ENCODE peak calls at places on chromosomes 12 and 14, in eight cellular contexts. U is dorsolateral prefrontal cortex; G is pancreas; Q is heart right ventricle; A is RWPE1; F is ovary; V is brain microvascular endothelial cell; K is effector memory CD4-positive, alpha-beta T cell. E is an unnamed sample.

GRCh38 chr14:24605435-24606190 is 3.9 kb downstream of the GZMH start:
- DNase-seq in U (no peak), G (no peak), Q (no peak), A (peak), F (no peak), V (no peak), K (peak), E (no peak)

GRCh38 chr12:9673404-9674225 is 4.1 kb downstream of the CLEC2D start:
- DNase-seq in U (no peak), G (no peak), Q (peak), A (peak), F (peak), V (peak), K (peak), E (peak)

GRCh38 chr12:123431951-123432886 is 4.3 kb downstream of the RILPL2 start:
- DNase-seq in U (no peak), G (no peak), Q (no peak), A (no peak), F (no peak), V (no peak), K (peak), E (no peak)

GRCh38 chr12:119797090-119797489 is 80.0 kb downstream of the CIT start:
- DNase-seq in U (no peak), G (no peak), Q (no peak), A (no peak), F (no peak), V (no peak), K (no peak), E (no peak)

GRCh38 chr12:55671746-55672145 is 35.1 kb downstream of the OR10P1 start:
- DNase-seq in U (no peak), G (no peak), Q (no peak), A (no peak), F (no peak), V (no peak), K (no peak), E (no peak)

GRCh38 chr12:27552886-27553560 is 29.0 kb downstream of the PPFIBP1 start:
- DNase-seq in U (peak), G (no peak), Q (no peak), A (no peak), F (no peak), V (no peak), K (no peak), E (no peak)

GRCh38 chr12:62873116-62873825 is 61.7 kb downstream of the PPM1H start:
- DNase-seq in U (no peak), G (no peak), Q (no peak), A (no peak), F (no peak), V (no peak), K (no peak), E (no peak)

GRCh38 chr12:77494306-77494705 is 336.4 kb upstream of the NAV3 start:
- DNase-seq in U (no peak), G (no peak), Q (no peak), A (no peak), F (no peak), V (no peak), K (no peak), E (no peak)

GRCh38 chr12:75717902-75718301 is 206.5 kb upstream of the KRR1 start:
- DNase-seq in U (no peak), G (no peak), Q (no peak), A (no peak), F (no peak), V (no peak), K (no peak), E (no peak)

GRCh38 chr12:56028511-56029165 is 7.8 kb downstream of the IKZF4 start:
- DNase-seq in U (no peak), G (no peak), Q (no peak), A (no peak), F (no peak), V (no peak), K (no peak), E (no peak)

GRCh38 chr12:28650906-28651305 is 460.6 kb downstream of the CCDC91 start:
- DNase-seq in U (no peak), G (no peak), Q (no peak), A (no peak), F (no peak), V (no peak), K (no peak), E (no peak)

GRCh38 chr12:106000376-106001104 is 138.2 kb downstream of the NUAK1 start:
- DNase-seq in U (no peak), G (no peak), Q (no peak), A (peak), F (no peak), V (no peak), K (no peak), E (no peak)

GRCh38 chr12:19177754-19178153 is 48.2 kb downstream of the PLEKHA5 start:
- DNase-seq in U (no peak), G (no peak), Q (no peak), A (no peak), F (no peak), V (no peak), K (no peak), E (no peak)

GRCh38 chr12:109621271-109621671 is 47.7 kb downstream of the MVK start:
- DNase-seq in U (no peak), G (no peak), Q (no peak), A (no peak), F (no peak), V (no peak), K (no peak), E (no peak)

GRCh38 chr12:105862163-105862821 is 276.5 kb downstream of the NUAK1 start:
- DNase-seq in U (peak), G (peak), Q (no peak), A (no peak), F (no peak), V (peak), K (no peak), E (no peak)

GRCh38 chr12:77965790-77966189 is 135.1 kb downstream of the NAV3 start:
- DNase-seq in U (no peak), G (no peak), Q (no peak), A (no peak), F (no peak), V (no peak), K (no peak), E (no peak)

GRCh38 chr12:53053223-53054111 is 3.6 kb downstream of the TNS2 start:
- DNase-seq in U (no peak), G (no peak), Q (peak), A (no peak), F (peak), V (no peak), K (peak), E (no peak)

GRCh38 chr14:78253986-78254385 is 83.8 kb downstream of the NRXN3 start:
- DNase-seq in U (no peak), G (no peak), Q (no peak), A (peak), F (no peak), V (peak), K (no peak), E (peak)

GRCh38 chr14:64811676-64812075 is 68.0 kb downstream of the SPTB start:
- DNase-seq in U (no peak), G (no peak), Q (no peak), A (no peak), F (no peak), V (no peak), K (no peak), E (no peak)

GRCh38 chr14:100826371-100827139 is 637 bp downstream of the MEG3 start:
- DNase-seq in U (no peak), G (no peak), Q (no peak), A (no peak), F (no peak), V (no peak), K (no peak), E (no peak)

GRCh38 chr14:100824156-100824555 is 1.8 kb upstream of the MEG3 start:
- DNase-seq in U (no peak), G (no peak), Q (peak), A (no peak), F (peak), V (peak), K (no peak), E (no peak)

GRCh38 chr14:100827140-100827517 is 1.2 kb downstream of the MEG3 start:
- DNase-seq in U (no peak), G (no peak), Q (no peak), A (no peak), F (peak), V (no peak), K (no peak), E (no peak)

GRCh38 chr14:100824946-100825690 is 800 bp upstream of the MEG3 start:
- DNase-seq in U (no peak), G (no peak), Q (no peak), A (no peak), F (no peak), V (no peak), K (no peak), E (no peak)

GRCh38 chr14:100825691-100826331 is at the start of gene MEG3:
- DNase-seq in U (no peak), G (no peak), Q (peak), A (no peak), F (peak), V (peak), K (no peak), E (no peak)
- H3K27ac ChIP-seq in U (peak), G (peak), Q (peak), A (no peak), F (peak), V (peak), K (no peak), E (no peak)

DNA sequence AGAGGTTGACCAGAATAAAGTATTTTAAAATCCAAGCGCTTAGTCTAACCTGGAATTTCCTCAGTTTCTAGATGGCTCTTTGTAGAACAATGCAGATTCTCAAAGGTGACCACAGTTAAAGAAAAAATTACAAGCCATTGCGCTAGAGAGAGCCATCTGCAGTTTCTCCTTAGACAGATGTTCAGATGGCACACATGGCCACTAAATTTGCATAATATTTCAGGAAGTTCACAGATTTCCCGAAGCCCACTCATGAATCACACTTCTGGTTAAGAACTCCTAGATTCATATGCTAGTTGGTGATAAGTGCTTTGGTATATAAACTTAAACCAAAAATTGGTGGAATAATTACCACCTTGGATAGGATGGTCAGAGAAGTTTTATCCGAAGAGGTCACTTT is 752 bp downstream of the AKAP3 start:
- DNase-seq in U (no peak), G (no peak), Q (no peak), A (no peak), F (no peak), V (no peak), K (no peak), E (no peak)
- H3K27ac ChIP-seq in U (no peak), G (peak), Q (peak), A (peak), F (peak), V (no peak), K (peak), E (peak)

GRCh38 chr14:68379510-68380303 is 413.2 kb downstream of the ZFP36L1 start:
- DNase-seq in U (no peak), G (no peak), Q (no peak), A (no peak), F (no peak), V (no peak), K (no peak), E (no peak)

GRCh38 chr14:68377056-68377455 is 415.8 kb downstream of the ZFP36L1 start:
- DNase-seq in U (no peak), G (no peak), Q (peak), A (no peak), F (no peak), V (no peak), K (no peak), E (no peak)

GRCh38 chr14:68384335-68384734 is 408.5 kb downstream of the ZFP36L1 start:
- DNase-seq in U (no peak), G (no peak), Q (peak), A (no peak), F (no peak), V (no peak), K (no peak), E (no peak)

GRCh38 chr14:68377459-68377858 is 415.4 kb downstream of the ZFP36L1 start:
- DNase-seq in U (peak), G (no peak), Q (peak), A (no peak), F (no peak), V (no peak), K (no peak), E (no peak)

GRCh38 chr14:68380304-68380840 is 412.5 kb downstream of the ZFP36L1 start:
- DNase-seq in U (no peak), G (no peak), Q (no peak), A (no peak), F (no peak), V (no peak), K (no peak), E (no peak)
- H3K27ac ChIP-seq in U (no peak), G (no peak), Q (peak), A (no peak), F (no peak), V (no peak), K (no peak), E (peak)

GRCh38 chr12:2335109-2335508 is 282.3 kb downstream of the CACNA1C start:
- DNase-seq in U (no peak), G (no peak), Q (no peak), A (no peak), F (no peak), V (no peak), K (no peak), E (no peak)

GRCh38 chr12:2336409-2336829 is 283.6 kb downstream of the CACNA1C start:
- DNase-seq in U (no peak), G (no peak), Q (peak), A (peak), F (no peak), V (peak), K (no peak), E (peak)

GRCh38 chr12:2334291-2335088 is 281.7 kb downstream of the CACNA1C start:
- DNase-seq in U (no peak), G (no peak), Q (no peak), A (no peak), F (no peak), V (no peak), K (no peak), E (no peak)

GRCh38 chr12:2337031-2338010 is 284.5 kb downstream of the CACNA1C start:
- DNase-seq in U (no peak), G (no peak), Q (no peak), A (no peak), F (no peak), V (no peak), K (no peak), E (no peak)

DNA sequence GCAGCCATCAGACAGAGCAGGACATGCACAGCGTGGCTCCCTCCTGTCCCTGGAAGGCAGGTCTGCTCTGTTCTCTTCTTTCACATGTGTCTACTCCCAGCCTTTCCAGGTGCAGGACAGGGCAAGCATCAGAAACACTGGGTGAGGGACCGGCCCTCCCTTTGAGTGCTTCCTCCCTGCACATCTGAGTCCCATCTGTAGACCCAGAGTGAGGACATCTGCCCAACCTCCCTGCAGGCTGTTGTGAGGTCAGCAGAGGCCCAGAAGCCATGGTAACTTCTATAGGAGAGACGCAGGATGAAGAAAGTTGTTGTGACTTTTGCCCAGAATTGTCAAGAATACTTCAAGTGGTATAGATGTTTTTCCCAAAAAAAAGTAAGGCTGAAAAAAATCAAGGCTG is 282.7 kb downstream of the CACNA1C start:
- DNase-seq in U (no peak), G (no peak), Q (no peak), A (no peak), F (no peak), V (no peak), K (no peak), E (no peak)
- H3K27ac ChIP-seq in U (peak), G (no peak), Q (peak), A (no peak), F (no peak), V (no peak), K (no peak), E (peak)